ENCODE peak calls at places on chromosomes 3 and 15, in seven cellular contexts. J is NCI-H2029, D is AG09309, C is left lung, L is fibroblast of pulmonary artery, E is ovary, I is mucosa of descending colon. M is an unnamed sample.

GRCh38 chr15:43095243-43095642 is 10.6 kb downstream of the UBR1 start:
- DNase-seq in E (no peak), C (no peak), I (no peak), L (peak; percentile 52), J (no peak), D (no peak), M (no peak)

GRCh38 chr15:75809986-75810750 is 33.1 kb upstream of the UBE2Q2 start:
- DNase-seq in C (no peak), D (no peak), E (no peak), J (peak; percentile 36), I (no peak), L (peak; percentile 56), M (no peak)

GRCh38 chr15:39582286-39582976 is 1.6 kb downstream of the THBS1 start:
- DNase-seq in C (no peak), E (peak; percentile 70), D (peak; percentile 80), J (no peak), I (peak; percentile 65), L (peak; percentile 79), M (peak; percentile 70)

GRCh38 chr3:55605837-55606236 is 118.7 kb upstream of the WNT5A start:
- DNase-seq in E (no peak), L (no peak), D (no peak), I (no peak), C (no peak), J (no peak), M (no peak)

GRCh38 chr3:28242519-28242918 is 1.1 kb downstream of the CMC1 start:
- DNase-seq in E (no peak), C (no peak), J (no peak), D (no peak), L (no peak), I (no peak), M (no peak)

GRCh38 chr3:52339612-52340011 is 23.5 kb downstream of the DNAH1 start:
- DNase-seq in J (peak; percentile 33), C (no peak), L (peak; percentile 93), D (peak; percentile 71), I (no peak), E (no peak), M (peak; percentile 31)

GRCh38 chr15:60854858-60855568 is 374.1 kb downstream of the RORA start:
- DNase-seq in L (no peak), C (no peak), E (no peak), I (no peak), J (no peak), D (no peak), M (no peak)

GRCh38 chr15:85329561-85330421 is 50.6 kb upstream of the AKAP13 start:
- DNase-seq in I (no peak), L (peak; percentile 51), J (no peak), D (no peak), E (no peak), C (no peak), M (no peak)

GRCh38 chr15:42107483-42107882 is 13.1 kb upstream of the PLA2G4D start:
- DNase-seq in J (peak; percentile 46), D (no peak), L (no peak), I (peak; percentile 92), E (no peak), C (no peak), M (no peak)

GRCh38 chr3:118187221-118187620 is 847.4 kb downstream of the IGSF11 start:
- DNase-seq in C (no peak), D (no peak), I (no peak), J (no peak), L (no peak), E (no peak), M (no peak)

GRCh38 chr3:126378341-126378751 is 16.4 kb upstream of the CFAP100 start:
- DNase-seq in D (no peak), E (no peak), I (no peak), L (no peak), J (no peak), C (no peak), M (no peak)

GRCh38 chr3:153752405-153753027 is 368.7 kb upstream of the ARHGEF26 start:
- DNase-seq in J (peak; percentile 33), E (no peak), D (no peak), C (no peak), I (no peak), L (peak; percentile 33), M (no peak)

GRCh38 chr3:72176537-72177041 is 391.6 kb upstream of the PROK2 start:
- DNase-seq in J (no peak), I (no peak), E (no peak), C (no peak), L (no peak), D (no peak), M (no peak)

GRCh38 chr15:100250166-100250800 is 91.5 kb downstream of the ADAMTS17 start:
- DNase-seq in I (no peak), J (no peak), D (no peak), C (no peak), E (no peak), L (peak; percentile 43), M (no peak)

M was measured in GM04503.